ENCODE peak calls at places on chromosome 17, in seven cellular contexts. P is hepatocyte, G is progenitor cell of endocrine pancreas, M is vagina, Q is neural crest cell, R is H9, J is GM13976. K is an unnamed sample.
A peak's percentile ranks its signal among the peaks of the same experiment; 100 is the strongest.

GRCh38 chr17:18014006-18014405 is 25.0 kb downstream of the ATPAF2 start:
- DNase-seq in P (no peak), G (no peak), M (no peak), Q (no peak), R (no peak), J (no peak), K (no peak)

GRCh38 chr17:78379134-78379497 is 667 bp downstream of the PGS1 start:
- DNase-seq in P (no peak), G (no peak), M (no peak), Q (no peak), R (no peak), J (no peak), K (no peak)

GRCh38 chr17:10762037-10762436 is 32.2 kb upstream of the TMEM220 start:
- DNase-seq in P (no peak), G (no peak), M (no peak), Q (no peak), R (no peak), J (no peak), K (no peak)

GRCh38 chr17:27818311-27819170 is 18.2 kb upstream of the NOS2 start:
- DNase-seq in P (peak; percentile 27), G (no peak), M (peak; percentile 52), Q (no peak), R (no peak), J (peak; percentile 36), K (no peak)

GRCh38 chr17:35087731-35088646 is 24.5 kb upstream of the RFFL start:
- DNase-seq in P (peak; percentile 71), G (peak; percentile 19), M (no peak), Q (peak; percentile 29), R (no peak), J (no peak), K (peak; percentile 31)

GRCh38 chr17:44132275-44132821 is 8.9 kb upstream of the HDAC5 start:
- DNase-seq in P (no peak), G (no peak), M (no peak), Q (no peak), R (no peak), J (no peak), K (no peak)

GRCh38 chr17:2214047-2214717 is 89.4 kb downstream of the SMG6 start:
- DNase-seq in P (peak; percentile 85), G (no peak), M (no peak), Q (no peak), R (no peak), J (no peak), K (no peak)

GRCh38 chr17:36004604-36005003 is 3.3 kb upstream of the CCL15 start:
- DNase-seq in P (no peak), G (no peak), M (no peak), Q (no peak), R (no peak), J (no peak), K (no peak)

GRCh38 chr17:1486802-1487695 is 5.4 kb downstream of the MYO1C start:
- DNase-seq in P (peak; percentile 73), G (peak; percentile 32), M (no peak), Q (no peak), R (peak; percentile 89), J (peak; percentile 77), K (peak; percentile 87)

GRCh38 chr17:32483451-32484019 is 3.3 kb upstream of the CDK5R1 start:
- DNase-seq in P (peak; percentile 56), G (no peak), M (no peak), Q (peak; percentile 42), R (peak; percentile 92), J (peak; percentile 83), K (no peak)

GRCh38 chr17:56914641-56915263 is 903 bp upstream of the TRIM25 start:
- DNase-seq in P (peak; percentile 36), G (no peak), M (no peak), Q (no peak), R (no peak), J (no peak), K (no peak)

GRCh38 chr17:57545836-57546305 is 199.2 kb downstream of the CCDC182 start:
- DNase-seq in P (no peak), G (no peak), M (no peak), Q (no peak), R (no peak), J (no peak), K (no peak)

GRCh38 chr17:42547698-42548069 is 5.0 kb upstream of the HSD17B1 start:
- DNase-seq in P (no peak), G (no peak), M (no peak), Q (no peak), R (no peak), J (no peak), K (no peak)

GRCh38 chr17:35240861-35241260 is 2.0 kb upstream of the SLFN5 start:
- DNase-seq in P (no peak), G (no peak), M (no peak), Q (no peak), R (no peak), J (no peak), K (no peak)

GRCh38 chr17:45702666-45703266 is 81.4 kb upstream of the CRHR1 start:
- DNase-seq in P (peak; percentile 69), G (no peak), M (no peak), Q (no peak), R (no peak), J (no peak), K (peak; percentile 28)

GRCh38 chr17:50181601-50182345 is 16.0 kb downstream of the SGCA start:
- DNase-seq in P (no peak), G (no peak), M (no peak), Q (no peak), R (no peak), J (no peak), K (no peak)
- TF ChIP-seq CTCF in P (no peak), G (no peak), M (no peak), Q (no peak), R (no peak), J (no peak), K (no peak)

DNA sequence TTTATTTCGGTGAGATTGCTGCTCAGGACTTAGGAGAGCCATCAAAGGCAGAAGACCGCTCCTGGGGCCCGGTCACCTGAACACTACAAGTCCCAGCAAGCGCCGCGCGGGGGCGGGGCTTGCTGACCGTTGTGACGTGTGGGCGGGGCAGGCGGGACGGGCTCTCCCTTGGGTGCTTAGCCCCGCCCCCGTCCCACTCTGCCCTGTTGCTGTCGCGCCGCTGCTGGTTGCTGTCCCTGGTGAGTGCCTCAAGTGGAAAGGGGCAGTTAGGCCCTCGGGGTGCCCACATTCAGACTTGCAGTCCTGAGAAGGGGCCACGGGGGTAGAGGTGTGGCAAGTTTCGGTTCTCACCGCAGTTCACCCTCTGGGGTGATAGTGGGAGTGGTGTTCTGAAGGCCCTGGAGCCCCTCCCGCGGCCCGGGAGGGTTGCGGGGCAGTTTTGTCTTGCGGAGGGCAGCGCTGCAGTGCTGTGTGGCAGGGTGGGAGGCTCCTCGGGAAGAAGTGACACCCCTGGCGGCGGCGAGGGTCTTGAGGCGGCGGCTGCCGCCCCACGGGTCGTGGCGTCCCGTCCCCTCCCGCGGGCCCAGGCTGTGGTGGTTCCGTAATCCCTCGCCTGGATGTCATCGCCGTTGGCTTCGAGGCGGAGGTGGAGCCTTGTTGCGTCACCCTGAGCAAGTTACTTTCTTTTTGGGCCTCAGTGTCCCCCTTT is at the start of gene CALCOCO2:
- DNase-seq in P (peak; percentile 98), G (peak; percentile 81), M (no peak), Q (peak; percentile 70), R (peak; percentile 95), J (peak; percentile 97), K (peak; percentile 98)
- TF ChIP-seq CTCF in P (no peak), G (no peak), M (no peak), Q (peak; percentile 11), R (no peak), J (no peak), K (no peak)

GRCh38 chr17:50535407-50535806 is 2.9 kb downstream of the EPN3 start:
- DNase-seq in P (no peak), G (no peak), M (no peak), Q (no peak), R (no peak), J (no peak), K (no peak)

GRCh38 chr17:50533185-50533584 is 650 bp downstream of the EPN3 start:
- DNase-seq in P (no peak), G (no peak), M (no peak), Q (no peak), R (no peak), J (no peak), K (peak; percentile 47)

GRCh38 chr17:50533720-50534148 is 1.2 kb downstream of the EPN3 start:
- DNase-seq in P (peak; percentile 61), G (no peak), M (no peak), Q (no peak), R (no peak), J (no peak), K (peak; percentile 64)

GRCh38 chr17:50534979-50535326 is 2.4 kb downstream of the EPN3 start:
- DNase-seq in P (no peak), G (no peak), M (no peak), Q (no peak), R (no peak), J (no peak), K (no peak)

DNA sequence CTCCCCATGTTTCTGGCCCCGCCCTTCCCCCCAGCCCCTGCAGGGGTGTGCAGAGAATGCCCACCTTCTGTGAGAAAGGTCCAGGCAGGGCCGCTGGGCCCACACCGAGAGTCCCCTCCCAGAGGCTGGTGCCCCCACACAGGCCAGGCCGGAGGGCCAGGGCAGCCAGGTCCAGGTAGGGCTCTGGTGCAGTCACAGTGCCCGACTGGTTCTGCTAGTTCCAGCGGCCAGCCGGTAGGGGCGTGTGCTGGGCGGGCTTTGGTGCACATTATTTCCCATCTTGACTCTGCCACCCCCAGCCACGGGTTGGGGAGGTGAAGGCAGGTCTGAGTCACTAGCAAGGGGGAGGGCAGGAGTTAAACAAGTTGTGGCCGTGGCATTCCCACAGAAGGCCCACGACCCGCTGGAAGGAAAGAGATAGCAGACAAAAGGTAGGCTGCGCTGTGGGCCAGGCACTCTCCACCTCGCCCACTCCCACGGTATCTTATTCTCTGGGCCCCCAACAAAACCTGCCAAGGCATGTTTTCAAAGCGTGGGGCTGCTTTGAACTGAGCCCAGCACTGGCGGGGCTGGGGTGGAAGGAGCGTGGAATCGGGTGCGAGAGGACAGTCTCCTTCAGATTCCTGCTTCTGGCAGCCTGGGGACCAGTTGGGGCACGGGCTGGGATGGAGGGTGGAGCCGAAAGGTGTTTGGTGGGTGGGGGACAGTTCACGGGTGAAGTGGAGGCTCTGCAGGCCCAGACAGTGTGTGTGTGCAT is 1.9 kb downstream of the EPN3 start:
- DNase-seq in P (peak; percentile 66), G (no peak), M (no peak), Q (no peak), R (peak; percentile 76), J (no peak), K (peak; percentile 92)
- TF ChIP-seq CTCF in P (peak; percentile 28), G (peak; percentile 60), M (no peak), Q (peak; percentile 59), R (peak; percentile 68), J (no peak), K (peak; percentile 96)

GRCh38 chr17:47811709-47812108 is 9.9 kb downstream of the OSBPL7 start:
- DNase-seq in P (no peak), G (no peak), M (no peak), Q (no peak), R (no peak), J (no peak), K (no peak)

GRCh38 chr17:47813512-47814031 is 8.0 kb downstream of the OSBPL7 start:
- DNase-seq in P (no peak), G (no peak), M (no peak), Q (no peak), R (no peak), J (no peak), K (no peak)

GRCh38 chr17:47810901-47811635 is 10.5 kb downstream of the OSBPL7 start:
- DNase-seq in P (no peak), G (no peak), M (no peak), Q (no peak), R (peak; percentile 24), J (no peak), K (no peak)

GRCh38 chr17:47813077-47813476 is 8.5 kb downstream of the OSBPL7 start:
- DNase-seq in P (no peak), G (no peak), M (no peak), Q (no peak), R (no peak), J (no peak), K (no peak)

GRCh38 chr17:47812146-47812920 is 9.3 kb downstream of the OSBPL7 start:
- DNase-seq in P (no peak), G (no peak), M (no peak), Q (no peak), R (peak; percentile 24), J (no peak), K (no peak)
- TF ChIP-seq CTCF in P (no peak), G (no peak), M (no peak), Q (no peak), R (no peak), J (no peak), K (no peak)